ENCODE peak calls at places on chromosomes 2 and 18, in eight cellular contexts. Z is activated T-helper 2 cell treated with anti-CD3 and anti-CD28 coated beads, Interferon-gamma antibody, Interleukin-2, Interleukin-4, amounts not matched to agents 10 μg/mL and 5 μg/mL and 100 μg/mL, durations not matched to agents 14 hours and 24 hours and 36 hours; A is stomach; V is EH; I is NCI-H1436; J is cardiac muscle cell; K is sciatic nerve; B is tibial nerve. W is an unnamed sample.

GRCh38 chr2:178205853-178206516 is 11.7 kb downstream of the OSBPL6 start:
- DNase-seq in I (no peak), V (peak; percentile 82), J (no peak), Z (no peak), K (no peak), B (no peak), A (no peak), W (no peak)

GRCh38 chr2:222993920-222994650 is 57.9 kb upstream of the KCNE4 start:
- DNase-seq in J (peak; percentile 24), A (peak; percentile 82), V (peak; percentile 99), Z (no peak), K (peak; percentile 87), I (no peak), B (peak; percentile 80), W (peak; percentile 47)

GRCh38 chr18:31950620-31951019 is 7.7 kb upstream of the TRAPPC8 start:
- DNase-seq in B (no peak), J (no peak), I (no peak), Z (no peak), V (no peak), A (no peak), K (no peak), W (no peak)

GRCh38 chr2:240112914-240113690 is 23.0 kb downstream of the COPS9 start:
- DNase-seq in B (no peak), J (no peak), I (no peak), K (no peak), V (no peak), Z (no peak), A (no peak), W (no peak)

GRCh38 chr2:54206596-54206995 is 49.4 kb downstream of the TSPYL6 start:
- DNase-seq in J (peak; percentile 45), V (peak; percentile 46), K (no peak), Z (no peak), A (no peak), B (no peak), I (no peak), W (no peak)

GRCh38 chr2:135960598-135961551 is 24.6 kb downstream of the DARS1 start:
- DNase-seq in B (no peak), K (no peak), Z (peak; percentile 32), J (no peak), A (no peak), V (no peak), I (peak; percentile 38), W (no peak)

GRCh38 chr2:70962211-70962884 is 16.1 kb upstream of the ANKRD53 start:
- DNase-seq in Z (peak; percentile 7), B (no peak), V (no peak), A (no peak), J (no peak), K (peak; percentile 34), I (no peak), W (peak; percentile 18)

GRCh38 chr2:216015722-216016464 is 2.5 kb upstream of the MREG start:
- DNase-seq in V (no peak), K (no peak), Z (peak; percentile 53), J (no peak), B (no peak), A (no peak), I (no peak), W (no peak)

GRCh38 chr2:240837621-240838020 is 17.6 kb upstream of the KIF1A start:
- DNase-seq in J (no peak), K (no peak), B (no peak), Z (no peak), A (no peak), V (no peak), I (no peak), W (no peak)

GRCh38 chr2:8445580-8445979 is 236.3 kb upstream of the ID2 start:
- DNase-seq in I (peak; percentile 33), A (no peak), Z (no peak), J (no peak), K (peak; percentile 21), V (no peak), B (no peak), W (no peak)

GRCh38 chr2:218896501-218897393 is 16.1 kb downstream of the WNT10A start:
- DNase-seq in Z (peak; percentile 82), K (no peak), A (peak; percentile 41), J (no peak), I (no peak), V (no peak), B (no peak), W (peak; percentile 87)

GRCh38 chr2:74385396-74385795 is 5.3 kb upstream of the DCTN1 start:
- DNase-seq in V (no peak), K (no peak), I (no peak), Z (no peak), B (no peak), J (no peak), A (no peak), W (no peak)

GRCh38 chr18:57786038-57786437 is 17.1 kb downstream of the ATP8B1 start:
- DNase-seq in A (no peak), I (no peak), J (no peak), K (no peak), B (no peak), Z (no peak), V (no peak), W (no peak)

GRCh38 chr2:48531141-48531648 is 1.2 kb downstream of the STON1 start:
- DNase-seq in A (no peak), J (peak; percentile 65), K (no peak), Z (no peak), B (no peak), I (no peak), V (peak; percentile 99), W (no peak)

GRCh38 chr18:9380101-9380500 is 45.5 kb downstream of the TWSG1 start:
- DNase-seq in V (peak; percentile 38), J (no peak), I (no peak), A (no peak), Z (no peak), B (no peak), K (no peak), W (no peak)

GRCh38 chr18:75497576-75497975 is 70.1 kb upstream of the SMIM21 start:
- DNase-seq in J (no peak), I (no peak), A (no peak), B (no peak), V (peak; percentile 36), Z (no peak), K (no peak), W (no peak)

GRCh38 chr18:22172594-22173049 is 3.2 kb downstream of the GATA6 start:
- DNase-seq in A (no peak), B (no peak), K (no peak), Z (no peak), I (no peak), V (no peak), J (peak; percentile 37), W (peak; percentile 76)

GRCh38 chr2:228103379-228103778 is 78.1 kb downstream of the SPHKAP start:
- DNase-seq in B (no peak), V (no peak), I (no peak), Z (no peak), A (no peak), J (no peak), K (no peak), W (no peak)

GRCh38 chr2:171346723-171347104 is 87.1 kb downstream of the METTL8 start:
- DNase-seq in J (no peak), B (no peak), I (no peak), A (no peak), K (no peak), Z (no peak), V (no peak), W (no peak)

GRCh38 chr18:42030586-42031182 is 75.7 kb downstream of the PIK3C3 start:
- DNase-seq in B (no peak), A (no peak), J (peak; percentile 61), K (no peak), I (no peak), V (peak; percentile 49), Z (no peak), W (no peak)

GRCh38 chr2:173101687-173102086 is 26.0 kb downstream of the MAP3K20 start:
- DNase-seq in V (no peak), I (no peak), J (no peak), B (no peak), Z (no peak), A (no peak), K (no peak), W (no peak)

GRCh38 chr2:207847098-207847806 is 77.5 kb upstream of the FZD5 start:
- DNase-seq in V (no peak), K (no peak), I (no peak), B (no peak), Z (no peak), A (no peak), J (no peak), W (no peak)

GRCh38 chr2:237797253-237797652 is 1.3 kb upstream of the RBM44 start:
- DNase-seq in A (no peak), Z (no peak), V (no peak), B (no peak), K (no peak), I (no peak), J (no peak), W (no peak)

GRCh38 chr18:21298351-21298750 is 56.3 kb downstream of the GREB1L start:
- DNase-seq in K (no peak), J (no peak), B (no peak), A (no peak), V (peak; percentile 34), Z (no peak), I (no peak), W (no peak)

GRCh38 chr2:3025261-3025660 is 352.4 kb downstream of the EIPR1 start:
- DNase-seq in Z (no peak), I (no peak), J (no peak), A (no peak), V (no peak), B (no peak), K (no peak), W (no peak)

GRCh38 chr2:101829018-101829396 is 131.5 kb downstream of the MAP4K4 start:
- DNase-seq in I (no peak), A (no peak), J (no peak), K (no peak), B (no peak), V (peak; percentile 64), Z (no peak), W (no peak)

GRCh38 chr2:216222650-216223352 is 113.7 kb downstream of the XRCC5 start:
- DNase-seq in A (no peak), V (peak; percentile 63), I (no peak), Z (no peak), J (no peak), K (no peak), B (no peak), W (no peak)

GRCh38 chr2:178882666-178883440 is 75.6 kb upstream of the TTN start:
- DNase-seq in V (no peak), I (no peak), K (no peak), J (no peak), Z (no peak), A (peak; percentile 42), B (no peak), W (no peak)

GRCh38 chr2:199019898-199020507 is 437.7 kb downstream of the SATB2 start:
- DNase-seq in I (peak; percentile 35), Z (no peak), A (no peak), B (no peak), J (peak; percentile 41), K (no peak), V (peak; percentile 55), W (no peak)

GRCh38 chr2:181183878-181184553 is 203.6 kb downstream of the UBE2E3 start:
- DNase-seq in B (no peak), K (no peak), V (no peak), A (no peak), I (no peak), J (no peak), Z (no peak), W (no peak)

GRCh38 chr2:167579826-167580225 is 667.6 kb downstream of the STK39 start:
- DNase-seq in K (no peak), I (no peak), A (no peak), Z (no peak), V (no peak), J (no peak), B (no peak), W (no peak)

GRCh38 chr2:71613953-71614925 is 160.9 kb downstream of the DYSF start:
- DNase-seq in J (no peak), V (no peak), A (peak; percentile 21), B (no peak), K (peak; percentile 36), Z (peak; percentile 2), I (no peak), W (peak; percentile 10)

GRCh38 chr2:111031546-111032484 is 88.9 kb upstream of the BCL2L11 start:
- DNase-seq in J (peak; percentile 80), Z (no peak), I (no peak), A (peak; percentile 23), B (no peak), K (no peak), V (no peak), W (no peak)